ENCODE peak calls at places on chromosomes 5 and 9, in seven cellular contexts. One of them, this sample, is unnamed.
A peak's percentile ranks its signal among the peaks of the same experiment; 100 is the strongest.

GRCh38 chr5:74895906-74896305 is 29.7 kb upstream of the FAM169A start:
- DNase-seq in K562: no peak
- DNase-seq in GM06990: no peak
- DNase-seq in AG09309: peak; percentile 29
- DNase-seq in A549: no peak
- DNase-seq in pancreas: peak; percentile 83
- DNase-seq in heart left ventricle: peak; percentile 70
- DNase-seq in this sample: no peak

GRCh38 chr9:15227491-15227890 is 79.5 kb downstream of the TTC39B start:
- DNase-seq in A549: no peak
- DNase-seq in AG09309: no peak
- DNase-seq in GM06990: no peak
- DNase-seq in pancreas: no peak
- DNase-seq in K562: no peak
- DNase-seq in heart left ventricle: no peak
- DNase-seq in this sample: no peak

GRCh38 chr5:173454764-173455598 is 126.8 kb upstream of the STC2 start:
- DNase-seq in heart left ventricle: no peak
- DNase-seq in AG09309: peak; percentile 99
- DNase-seq in K562: peak; percentile 63
- DNase-seq in pancreas: no peak
- DNase-seq in GM06990: no peak
- DNase-seq in A549: peak; percentile 92
- DNase-seq in this sample: no peak

GRCh38 chr5:159971931-159972461 is 36.9 kb upstream of the TTC1 start:
- DNase-seq in K562: no peak
- DNase-seq in A549: no peak
- DNase-seq in AG09309: no peak
- DNase-seq in heart left ventricle: no peak
- DNase-seq in pancreas: peak; percentile 56
- DNase-seq in GM06990: no peak
- DNase-seq in this sample: no peak

GRCh38 chr9:121059998-121060636 is 10.0 kb upstream of the C5 start:
- DNase-seq in A549: peak; percentile 71
- DNase-seq in heart left ventricle: no peak
- DNase-seq in K562: peak; percentile 28
- DNase-seq in pancreas: no peak
- DNase-seq in GM06990: peak; percentile 28
- DNase-seq in AG09309: no peak
- DNase-seq in this sample: peak; percentile 39

GRCh38 chr5:96657068-96657467 is 5.1 kb upstream of the CAST start:
- DNase-seq in GM06990: peak; percentile 54
- DNase-seq in K562: peak; percentile 30
- DNase-seq in A549: peak; percentile 64
- DNase-seq in AG09309: peak; percentile 77
- DNase-seq in heart left ventricle: no peak
- DNase-seq in pancreas: no peak
- DNase-seq in this sample: no peak

GRCh38 chr5:170861855-170862766 is at the start of gene RANBP17:
- DNase-seq in GM06990: peak; percentile 70
- DNase-seq in AG09309: no peak
- DNase-seq in heart left ventricle: peak; percentile 72
- DNase-seq in K562: no peak
- DNase-seq in pancreas: peak; percentile 90
- DNase-seq in A549: peak; percentile 71
- DNase-seq in this sample: no peak

GRCh38 chr5:91006708-91007107 is 376.4 kb downstream of the ARRDC3 start:
- DNase-seq in pancreas: no peak
- DNase-seq in heart left ventricle: no peak
- DNase-seq in A549: no peak
- DNase-seq in K562: no peak
- DNase-seq in GM06990: no peak
- DNase-seq in AG09309: no peak
- DNase-seq in this sample: no peak

GRCh38 chr5:154090656-154091055 is 51.9 kb downstream of the MFAP3 start:
- DNase-seq in heart left ventricle: no peak
- DNase-seq in A549: no peak
- DNase-seq in AG09309: no peak
- DNase-seq in K562: no peak
- DNase-seq in pancreas: no peak
- DNase-seq in GM06990: no peak
- DNase-seq in this sample: no peak

GRCh38 chr5:175861337-175862130 is 9.8 kb upstream of the CPLX2 start:
- DNase-seq in A549: peak; percentile 79
- DNase-seq in GM06990: no peak
- DNase-seq in K562: no peak
- DNase-seq in AG09309: no peak
- DNase-seq in pancreas: no peak
- DNase-seq in heart left ventricle: peak; percentile 28
- DNase-seq in this sample: no peak

GRCh38 chr9:121259935-121260334 is 8.0 kb upstream of the GSN start:
- DNase-seq in pancreas: no peak
- DNase-seq in heart left ventricle: no peak
- DNase-seq in K562: no peak
- DNase-seq in AG09309: no peak
- DNase-seq in GM06990: no peak
- DNase-seq in A549: no peak
- DNase-seq in this sample: no peak

GRCh38 chr9:130445268-130445983 is 665 bp downstream of the ASS1 start:
- DNase-seq in A549: peak; percentile 56
- DNase-seq in AG09309: no peak
- DNase-seq in heart left ventricle: peak; percentile 77
- DNase-seq in pancreas: peak; percentile 72
- DNase-seq in GM06990: no peak
- DNase-seq in K562: no peak
- DNase-seq in this sample: no peak

GRCh38 chr5:95417971-95418370 is 26.8 kb downstream of the FAM81B start:
- DNase-seq in heart left ventricle: no peak
- DNase-seq in K562: no peak
- DNase-seq in GM06990: no peak
- DNase-seq in A549: no peak
- DNase-seq in pancreas: no peak
- DNase-seq in AG09309: no peak
- DNase-seq in this sample: no peak

GRCh38 chr5:139668064-139668880 is 20.1 kb downstream of the CXXC5 start:
- DNase-seq in K562: peak; percentile 57
- DNase-seq in heart left ventricle: no peak
- DNase-seq in A549: no peak
- DNase-seq in AG09309: no peak
- DNase-seq in pancreas: peak; percentile 83
- DNase-seq in GM06990: peak; percentile 73
- DNase-seq in this sample: no peak

GRCh38 chr5:132273631-132274030 is 16.1 kb downstream of the PDLIM4 start:
- DNase-seq in heart left ventricle: no peak
- DNase-seq in A549: no peak
- DNase-seq in AG09309: no peak
- DNase-seq in GM06990: no peak
- DNase-seq in pancreas: no peak
- DNase-seq in K562: no peak
- DNase-seq in this sample: no peak

GRCh38 chr9:125043148-125043547 is 100.2 kb downstream of the SCAI start:
- DNase-seq in pancreas: no peak
- DNase-seq in heart left ventricle: no peak
- DNase-seq in GM06990: no peak
- DNase-seq in AG09309: no peak
- DNase-seq in A549: no peak
- DNase-seq in K562: no peak
- DNase-seq in this sample: no peak

GRCh38 chr5:125870271-125870670 is 552.9 kb upstream of the GRAMD2B start:
- DNase-seq in A549: no peak
- DNase-seq in K562: no peak
- DNase-seq in pancreas: no peak
- DNase-seq in AG09309: no peak
- DNase-seq in heart left ventricle: no peak
- DNase-seq in GM06990: no peak
- DNase-seq in this sample: no peak

GRCh38 chr5:132293066-132293991 is 865 bp upstream of the SLC22A4 start:
- DNase-seq in GM06990: peak; percentile 70
- DNase-seq in heart left ventricle: peak; percentile 92
- DNase-seq in A549: peak; percentile 91
- DNase-seq in pancreas: peak; percentile 85
- DNase-seq in AG09309: no peak
- DNase-seq in K562: peak; percentile 86
- DNase-seq in this sample: no peak

GRCh38 chr5:36442796-36443195 is 141.1 kb upstream of the RANBP3L start:
- DNase-seq in pancreas: no peak
- DNase-seq in K562: no peak
- DNase-seq in GM06990: no peak
- DNase-seq in AG09309: no peak
- DNase-seq in heart left ventricle: no peak
- DNase-seq in A549: no peak
- DNase-seq in this sample: no peak

GRCh38 chr5:96344678-96345612 is 88.1 kb downstream of the PCSK1 start:
- DNase-seq in A549: peak; percentile 47
- DNase-seq in pancreas: no peak
- DNase-seq in heart left ventricle: no peak
- DNase-seq in K562: peak; percentile 32
- DNase-seq in AG09309: peak; percentile 68
- DNase-seq in GM06990: no peak
- DNase-seq in this sample: peak; percentile 67

GRCh38 chr5:128920345-128921215 is 44.7 kb upstream of the SLC27A6 start:
- DNase-seq in K562: no peak
- DNase-seq in AG09309: no peak
- DNase-seq in heart left ventricle: no peak
- DNase-seq in A549: no peak
- DNase-seq in pancreas: no peak
- DNase-seq in GM06990: no peak
- DNase-seq in this sample: no peak

GRCh38 chr9:126491256-126491879 is 122.4 kb upstream of the LMX1B start:
- DNase-seq in heart left ventricle: no peak
- DNase-seq in pancreas: no peak
- DNase-seq in GM06990: no peak
- DNase-seq in A549: no peak
- DNase-seq in K562: peak; percentile 65
- DNase-seq in AG09309: no peak
- DNase-seq in this sample: no peak

GRCh38 chr5:178589180-178590140 is 733 bp downstream of the COL23A1 start:
- DNase-seq in K562: peak; percentile 43
- DNase-seq in heart left ventricle: no peak
- DNase-seq in A549: no peak
- DNase-seq in pancreas: peak; percentile 66
- DNase-seq in AG09309: no peak
- DNase-seq in GM06990: peak; percentile 20
- DNase-seq in this sample: no peak

GRCh38 chr9:35553670-35554543 is 51.2 kb upstream of the TESK1 start:
- DNase-seq in K562: peak; percentile 67
- DNase-seq in GM06990: no peak
- DNase-seq in A549: peak; percentile 69
- DNase-seq in pancreas: peak; percentile 61
- DNase-seq in AG09309: peak; percentile 45
- DNase-seq in heart left ventricle: no peak
- DNase-seq in this sample: no peak

GRCh38 chr5:36001032-36001431 is 9.8 kb upstream of the UGT3A1 start:
- DNase-seq in K562: no peak
- DNase-seq in heart left ventricle: no peak
- DNase-seq in GM06990: no peak
- DNase-seq in A549: no peak
- DNase-seq in pancreas: no peak
- DNase-seq in AG09309: no peak
- DNase-seq in this sample: no peak

GRCh38 chr5:192691-192969 is 1.3 kb downstream of the LRRC14B start:
- DNase-seq in pancreas: no peak
- DNase-seq in heart left ventricle: no peak
- DNase-seq in AG09309: no peak
- DNase-seq in K562: no peak
- DNase-seq in GM06990: no peak
- DNase-seq in A549: no peak
- DNase-seq in this sample: no peak
- H3K4me3 ChIP-seq in pancreas: no peak overlapping the region
- H3K4me3 ChIP-seq in heart left ventricle: peak overlapping the region; percentile 3
- H3K4me3 ChIP-seq in AG09309: no peak overlapping the region
- H3K4me3 ChIP-seq in K562: no peak overlapping the region
- H3K4me3 ChIP-seq in GM06990: no peak overlapping the region
- H3K4me3 ChIP-seq in A549: no peak overlapping the region
- H3K4me3 ChIP-seq in this sample: no peak overlapping the region

GRCh38 chr9:123206064-123206463 is 62.3 kb downstream of the STRBP start:
- DNase-seq in AG09309: no peak
- DNase-seq in heart left ventricle: no peak
- DNase-seq in K562: no peak
- DNase-seq in GM06990: no peak
- DNase-seq in pancreas: no peak
- DNase-seq in A549: no peak
- DNase-seq in this sample: no peak
- TF ChIP-seq CTCF in AG09309: no peak
- TF ChIP-seq CTCF in heart left ventricle: no peak
- TF ChIP-seq CTCF in K562: no peak
- TF ChIP-seq CTCF in GM06990: no peak
- TF ChIP-seq CTCF in pancreas: no peak
- TF ChIP-seq CTCF in A549: no peak
- TF ChIP-seq CTCF in this sample: no peak

GRCh38 chr9:109166771-109167601 is at the start of gene FRRS1L:
- DNase-seq in AG09309: no peak
- DNase-seq in K562: no peak
- DNase-seq in heart left ventricle: no peak
- DNase-seq in GM06990: no peak
- DNase-seq in A549: no peak
- DNase-seq in pancreas: peak; percentile 52
- DNase-seq in this sample: no peak
- H3K4me3 ChIP-seq in AG09309: peak within 1 kb of the TSS; percentile 21
- H3K4me3 ChIP-seq in K562: no peak within 1 kb of the TSS
- H3K4me3 ChIP-seq in heart left ventricle: no peak within 1 kb of the TSS
- H3K4me3 ChIP-seq in GM06990: no peak within 1 kb of the TSS
- H3K4me3 ChIP-seq in A549: peak within 1 kb of the TSS; percentile 44
- H3K4me3 ChIP-seq in pancreas: no peak within 1 kb of the TSS
- H3K4me3 ChIP-seq in this sample: no peak within 1 kb of the TSS

GRCh38 chr5:180831139-180832080 is 28.8 kb upstream of the MGAT1 start:
- DNase-seq in AG09309: no peak
- DNase-seq in GM06990: peak; percentile 92
- DNase-seq in pancreas: peak; percentile 95
- DNase-seq in A549: peak; percentile 90
- DNase-seq in heart left ventricle: peak; percentile 93
- DNase-seq in K562: peak; percentile 92
- DNase-seq in this sample: peak; percentile 53
- TF ChIP-seq CTCF in AG09309: no peak
- TF ChIP-seq CTCF in GM06990: no peak
- TF ChIP-seq CTCF in pancreas: no peak
- TF ChIP-seq CTCF in A549: no peak
- TF ChIP-seq CTCF in heart left ventricle: peak; percentile 35
- TF ChIP-seq CTCF in K562: no peak
- TF ChIP-seq CTCF in this sample: peak; percentile 15

GRCh38 chr9:132672413-132672690 is 2.1 kb downstream of the GTF3C4 start:
- DNase-seq in GM06990: no peak
- DNase-seq in pancreas: no peak
- DNase-seq in heart left ventricle: no peak
- DNase-seq in K562: no peak
- DNase-seq in AG09309: no peak
- DNase-seq in A549: no peak
- DNase-seq in this sample: no peak
- H3K4me3 ChIP-seq in GM06990: no peak overlapping the region
- H3K4me3 ChIP-seq in pancreas: no peak overlapping the region
- H3K4me3 ChIP-seq in heart left ventricle: no peak overlapping the region
- H3K4me3 ChIP-seq in K562: no peak overlapping the region
- H3K4me3 ChIP-seq in AG09309: no peak overlapping the region
- H3K4me3 ChIP-seq in A549: no peak overlapping the region
- H3K4me3 ChIP-seq in this sample: no peak overlapping the region

This sample was measured in GM12864.